ENCODE peak calls at places on chromosome 16, in seven cellular contexts. S is AG04450, V is H9, A is breast epithelium, C is adrenal gland, T is upper lobe of right lung, U is body of pancreas. R is an unnamed sample.

GRCh38 chr16:64196444-64196843 is 925.4 kb downstream of the CDH11 start:
- DNase-seq in A (no peak), T (no peak), C (no peak), S (peak; percentile 16), V (no peak), U (no peak), R (no peak)

GRCh38 chr16:72172105-72173034 is at the start of gene PMFBP1:
- DNase-seq in C (peak; percentile 37), A (no peak), T (no peak), S (peak; percentile 6), V (no peak), U (no peak), R (no peak)

GRCh38 chr16:88772871-88773811 is 11.9 kb downstream of the PIEZO1 start:
- DNase-seq in V (no peak), T (no peak), A (no peak), S (peak; percentile 86), U (peak; percentile 48), C (no peak), R (no peak)

GRCh38 chr16:65126845-65127624 is 5.2 kb upstream of the CDH11 start:
- DNase-seq in U (no peak), V (no peak), C (no peak), T (no peak), A (no peak), S (no peak), R (no peak)

GRCh38 chr16:69131167-69131748 is 1.1 kb downstream of the CHTF8 start:
- DNase-seq in A (no peak), T (peak; percentile 44), V (peak; percentile 46), U (no peak), C (no peak), S (no peak), R (no peak)

GRCh38 chr16:48321307-48322036 is 63.7 kb downstream of the SIAH1 start:
- DNase-seq in T (no peak), A (no peak), U (no peak), V (no peak), S (no peak), C (no peak), R (no peak)

GRCh38 chr16:90011196-90011819 is 7.9 kb downstream of the DBNDD1 start:
- DNase-seq in S (no peak), T (no peak), C (no peak), U (no peak), V (no peak), A (no peak), R (no peak)

GRCh38 chr16:68227183-68227793 is 8.6 kb downstream of the ESRP2 start:
- DNase-seq in V (no peak), A (no peak), S (no peak), C (no peak), U (no peak), T (no peak), R (no peak)

GRCh38 chr16:5366126-5366525 is 268.5 kb upstream of the EEF2KMT start:
- DNase-seq in T (no peak), U (no peak), C (no peak), S (no peak), V (no peak), A (no peak), R (no peak)

GRCh38 chr16:56245197-56245596 is 53.9 kb downstream of the GNAO1 start:
- DNase-seq in S (no peak), V (no peak), A (no peak), T (no peak), U (no peak), C (no peak), R (no peak)

GRCh38 chr16:31441956-31442355 is 633 bp downstream of the ZNF843 start:
- DNase-seq in V (peak; percentile 31), A (no peak), T (no peak), S (no peak), U (no peak), C (peak; percentile 36), R (no peak)

GRCh38 chr16:81517630-81518438 is 73.2 kb downstream of the CMIP start:
- DNase-seq in A (peak; percentile 43), T (no peak), U (no peak), C (no peak), V (no peak), S (no peak), R (no peak)

GRCh38 chr16:4339909-4340308 is 11.2 kb downstream of the PAM16 start:
- DNase-seq in T (peak; percentile 75), S (peak; percentile 32), C (no peak), U (no peak), V (no peak), A (no peak), R (no peak)

GRCh38 chr16:31009894-31010293 is 544 bp downstream of the STX1B start:
- DNase-seq in V (no peak), C (no peak), A (no peak), T (no peak), U (no peak), S (no peak), R (no peak)

GRCh38 chr16:22217890-22218730 is 12.0 kb downstream of the EEF2K start:
- DNase-seq in T (no peak), C (no peak), A (no peak), V (peak; percentile 59), U (no peak), S (no peak), R (no peak)

GRCh38 chr16:77076839-77077238 is 114.2 kb upstream of the MON1B start:
- DNase-seq in V (no peak), U (no peak), C (no peak), A (no peak), S (no peak), T (no peak), R (no peak)

GRCh38 chr16:15810411-15810810 is 46.4 kb downstream of the MYH11 start:
- DNase-seq in V (no peak), T (no peak), A (no peak), S (no peak), C (no peak), U (no peak), R (no peak)

GRCh38 chr16:72202014-72202413 is 30.1 kb upstream of the PMFBP1 start:
- DNase-seq in S (no peak), U (no peak), V (no peak), C (no peak), A (no peak), T (no peak), R (no peak)

GRCh38 chr16:47458331-47458730 is 2.5 kb downstream of the ITFG1 start:
- DNase-seq in U (no peak), C (no peak), S (no peak), T (no peak), A (no peak), V (no peak), R (no peak)

GRCh38 chr16:17149904-17150483 is 320.8 kb downstream of the XYLT1 start:
- DNase-seq in S (no peak), U (no peak), V (no peak), T (no peak), A (no peak), C (no peak), R (no peak)

GRCh38 chr16:87276091-87276561 is 41.1 kb downstream of the C16orf95 start:
- DNase-seq in V (no peak), A (no peak), U (no peak), S (no peak), T (peak; percentile 18), C (no peak), R (no peak)
- TF ChIP-seq CTCF in V (no peak), A (no peak), U (no peak), S (no peak), T (no peak), C (no peak), R (no peak)

DNA sequence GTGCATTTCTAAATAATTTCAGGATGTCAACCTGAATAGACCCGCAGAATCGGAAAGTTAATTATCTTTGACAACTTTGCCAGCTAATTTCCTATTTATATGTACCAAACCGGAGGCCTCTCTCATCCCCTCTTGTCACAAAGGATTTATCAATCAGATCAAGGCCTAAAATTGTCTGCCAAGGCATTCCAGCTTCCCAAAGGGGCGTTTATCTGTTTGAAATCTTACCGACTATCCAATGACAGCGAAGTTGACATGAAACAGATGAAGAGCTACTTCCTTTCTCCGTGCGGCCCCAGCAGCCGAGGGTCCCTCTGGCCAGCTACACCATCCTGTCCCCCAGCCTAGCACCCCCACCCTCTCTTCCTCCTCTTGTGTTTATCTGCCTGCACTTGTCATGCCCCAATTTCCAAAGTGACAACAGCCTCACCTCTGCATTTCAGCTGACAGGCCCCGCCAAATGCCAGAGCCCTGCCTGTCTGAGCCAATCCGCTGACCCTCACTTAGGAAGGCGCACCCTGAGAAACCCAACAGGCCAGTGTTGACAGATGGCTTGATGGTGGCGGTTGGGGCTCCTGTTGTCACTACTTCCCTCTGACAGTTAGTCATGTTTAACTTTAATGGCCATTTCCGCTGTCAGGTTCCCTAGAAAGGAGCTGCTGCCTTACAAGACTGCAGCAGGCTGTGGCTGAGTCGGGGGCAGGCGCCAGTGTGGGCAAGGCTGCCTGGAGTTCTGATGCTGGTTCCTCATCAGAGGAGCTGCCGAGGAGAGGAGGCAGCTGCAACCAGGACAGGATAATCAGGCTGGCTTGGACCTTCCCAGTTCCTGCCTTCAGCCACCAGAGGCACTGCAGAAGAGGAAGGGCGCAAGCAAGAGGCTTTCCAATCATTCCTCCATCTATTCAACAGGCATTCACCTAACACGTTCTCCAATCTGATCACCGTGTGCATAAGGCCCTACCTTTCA is 223.4 kb upstream of the DYNLRB2 start:
- DNase-seq in T (no peak), C (no peak), S (no peak), V (peak; percentile 77), A (no peak), U (no peak), R (no peak)
- TF ChIP-seq CTCF in T (peak; percentile 38), C (no peak), S (peak; percentile 58), V (peak; percentile 68), A (no peak), U (no peak), R (no peak)

GRCh38 chr16:84950906-84951305 is 60.4 kb downstream of the ZDHHC7 start:
- DNase-seq in T (no peak), C (no peak), A (no peak), S (no peak), U (no peak), V (peak; percentile 60), R (no peak)
- TF ChIP-seq CTCF in T (peak; percentile 23), C (no peak), A (no peak), S (peak; percentile 21), U (no peak), V (peak; percentile 50), R (peak; percentile 24)

DNA sequence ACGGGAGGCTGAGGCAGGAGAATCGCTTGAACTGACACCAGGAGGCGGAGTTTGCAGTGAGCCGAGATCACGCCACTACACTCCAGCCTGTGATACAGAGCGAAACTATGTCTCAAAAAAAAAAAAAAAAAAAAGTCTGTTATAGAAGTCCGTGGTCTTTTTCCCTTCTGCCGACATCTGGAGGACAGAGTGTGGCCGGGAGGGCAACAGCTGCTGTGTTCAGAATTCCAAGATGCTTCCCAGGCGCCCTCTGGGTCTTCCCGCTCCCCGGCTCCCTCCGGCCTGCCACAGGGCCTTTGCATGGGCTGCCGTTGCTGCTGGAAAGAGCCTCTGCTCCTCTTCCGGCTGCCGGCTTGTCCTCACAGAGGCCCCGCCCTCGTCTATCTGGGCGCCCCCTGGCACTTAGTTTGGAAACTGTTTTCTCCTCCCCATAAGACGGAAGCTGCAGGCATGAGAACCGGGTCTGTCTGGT is 2.4 kb upstream of the CACNA1H start:
- DNase-seq in C (no peak), V (peak; percentile 62), A (no peak), S (no peak), U (no peak), T (no peak), R (no peak)
- TF ChIP-seq CTCF in C (no peak), V (peak; percentile 21), A (no peak), S (no peak), U (no peak), T (no peak), R (no peak)